ENCODE peak calls at places on chromosomes 1 and 21, in four cellular contexts. T is sigmoid colon, Y is HepG2, A is SK-N-SH. L is an unnamed sample.

GRCh38 chr1:56152635-56153034 is 426.7 kb downstream of the PLPP3 start:
- DNase-seq in T (no peak), Y (no peak), A (no peak), L (no peak)

GRCh38 chr1:958823-959729 is at the start of gene NOC2L:
- DNase-seq in T (peak; percentile 95), Y (peak; percentile 72), A (peak; percentile 95), L (peak; percentile 98)

GRCh38 chr1:30894508-30894973 is 14.0 kb downstream of the SDC3 start:
- DNase-seq in T (no peak), Y (no peak), A (no peak), L (no peak)

GRCh38 chr1:222243902-222244301 is 304.0 kb downstream of the HHIPL2 start:
- DNase-seq in T (no peak), Y (no peak), A (no peak), L (no peak)

GRCh38 chr1:59332221-59332620 is 35.3 kb downstream of the FGGY start:
- DNase-seq in T (no peak), Y (no peak), A (no peak), L (no peak)

GRCh38 chr1:234638832-234639799 is 29.1 kb upstream of the IRF2BP2 start:
- DNase-seq in T (no peak), Y (peak; percentile 98), A (no peak), L (no peak)

GRCh38 chr1:28865997-28866650 is 48.2 kb upstream of the EPB41 start:
- DNase-seq in T (no peak), Y (no peak), A (no peak), L (no peak)

GRCh38 chr21:34926784-34927548 is 122.1 kb downstream of the RUNX1 start:
- DNase-seq in T (no peak), Y (peak; percentile 72), A (no peak), L (no peak)

GRCh38 chr1:193270996-193271395 is 84.6 kb upstream of the B3GALT2 start:
- DNase-seq in T (no peak), Y (no peak), A (no peak), L (no peak)

GRCh38 chr1:56799605-56800398 is 19.4 kb downstream of the FYB2 start:
- DNase-seq in T (no peak), Y (no peak), A (no peak), L (no peak)

GRCh38 chr1:56149761-56150160 is 429.6 kb downstream of the PLPP3 start:
- DNase-seq in T (no peak), Y (no peak), A (no peak), L (no peak)

GRCh38 chr1:117076648-117077047 is 16.5 kb downstream of the TTF2 start:
- DNase-seq in T (no peak), Y (no peak), A (no peak), L (no peak)

GRCh38 chr1:31795801-31796621 is 19.8 kb downstream of the SPOCD1 start:
- DNase-seq in T (peak; percentile 61), Y (no peak), A (peak; percentile 61), L (peak; percentile 62)

GRCh38 chr1:246608616-246609376 is 42.5 kb downstream of the CNST start:
- DNase-seq in T (peak; percentile 82), Y (peak; percentile 70), A (peak; percentile 42), L (no peak)

GRCh38 chr1:89356658-89357400 is 7.0 kb upstream of the GBP6 start:
- DNase-seq in T (no peak), Y (peak; percentile 89), A (no peak), L (no peak)

GRCh38 chr1:70475023-70475422 is 64.0 kb downstream of the CTH start:
- DNase-seq in T (no peak), Y (no peak), A (no peak), L (no peak)

GRCh38 chr1:84020151-84020550 is 21.2 kb upstream of the TTLL7 start:
- DNase-seq in T (no peak), Y (no peak), A (no peak), L (no peak)

GRCh38 chr1:235024045-235024439 is 104.6 kb downstream of the TOMM20 start:
- DNase-seq in T (peak; percentile 2), Y (peak; percentile 61), A (no peak), L (no peak)

GRCh38 chr1:203217668-203218067 is 11.8 kb downstream of the CHIT1 start:
- DNase-seq in T (no peak), Y (no peak), A (no peak), L (no peak)

GRCh38 chr21:45811136-45811535 is 167.6 kb downstream of the PCBP3 start:
- DNase-seq in T (no peak), Y (no peak), A (no peak), L (no peak)

GRCh38 chr21:35323947-35324346 is 274.8 kb upstream of the RUNX1 start:
- DNase-seq in T (peak; percentile 96), Y (no peak), A (peak; percentile 54), L (no peak)

GRCh38 chr1:78101514-78101913 is 55.7 kb downstream of the GIPC2 start:
- DNase-seq in T (no peak), Y (peak; percentile 8), A (no peak), L (no peak)

GRCh38 chr1:21898326-21899155 is 38.6 kb downstream of the HSPG2 start:
- DNase-seq in T (no peak), Y (peak; percentile 26), A (no peak), L (no peak)

GRCh38 chr1:14653461-14653960 is 55.0 kb downstream of the KAZN start:
- DNase-seq in T (no peak), Y (no peak), A (no peak), L (no peak)

GRCh38 chr1:78831731-78832360 is 174.7 kb downstream of the ADGRL4 start:
- DNase-seq in T (no peak), Y (no peak), A (no peak), L (no peak)

GRCh38 chr1:241654641-241655040 is 2.6 kb downstream of the WDR64 start:
- DNase-seq in T (no peak), Y (no peak), A (no peak), L (no peak)

GRCh38 chr1:25037174-25038074 is 107.3 kb upstream of the RUNX3 start:
- DNase-seq in T (no peak), Y (peak; percentile 41), A (peak; percentile 78), L (peak; percentile 87)

GRCh38 chr1:82227696-82228095 is 427.0 kb downstream of the ADGRL2 start:
- DNase-seq in T (no peak), Y (no peak), A (no peak), L (no peak)

DNA sequence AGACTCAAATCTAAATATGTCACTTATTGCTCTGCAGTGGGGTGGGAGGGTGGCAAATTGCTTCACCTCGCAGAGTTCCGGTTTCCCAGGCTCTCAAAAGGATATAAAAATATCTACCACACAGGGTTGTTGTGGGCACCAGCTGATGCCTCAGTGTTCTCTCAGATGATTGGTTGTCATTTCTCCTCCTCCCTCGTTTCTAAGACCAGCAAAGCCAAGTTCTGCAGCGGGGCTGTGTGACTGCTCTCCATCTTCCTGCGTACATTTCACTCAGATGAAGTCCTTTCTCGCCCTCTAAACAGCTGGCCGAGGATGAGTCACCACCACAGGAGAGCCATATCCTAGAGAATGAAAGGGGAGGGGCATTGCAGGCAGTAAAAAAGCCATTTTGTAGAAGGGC is 35.0 kb upstream of the VWA5B1 start:
- DNase-seq in T (no peak), Y (no peak), A (no peak), L (no peak)
- H3K9me3 ChIP-seq in T (no peaks in the 10 kb centered on the region), Y (no peaks in the 10 kb centered on the region), A (no peaks in the 10 kb centered on the region), L (no peaks in the 10 kb centered on the region)

GRCh38 chr1:37634554-37635308 is at the start of gene RSPO1:
- DNase-seq in T (no peak), Y (no peak), A (peak; percentile 91), L (no peak)

GRCh38 chr1:37636435-37636834 is 1.7 kb upstream of the RSPO1 start:
- DNase-seq in T (no peak), Y (no peak), A (no peak), L (no peak)

GRCh38 chr1:37633040-37633949 is 1.4 kb downstream of the RSPO1 start:
- DNase-seq in T (no peak), Y (no peak), A (no peak), L (no peak)

GRCh38 chr1:37635309-37635902 is 714 bp upstream of the RSPO1 start:
- DNase-seq in T (no peak), Y (no peak), A (no peak), L (no peak)

GRCh38 chr1:37633950-37634553 is 640 bp downstream of the RSPO1 start:
- DNase-seq in T (no peak), Y (no peak), A (peak; percentile 70), L (no peak)
- H3K36me3 ChIP-seq in T (no peaks in the 10 kb centered on the region), Y (no peaks in the 10 kb centered on the region), A (no peaks in the 10 kb centered on the region), L (no peaks in the 10 kb centered on the region)

GRCh38 chr21:44443891-44444285 is 11.4 kb upstream of the LRRC3 start:
- DNase-seq in T (no peak), Y (no peak), A (no peak), L (peak; percentile 62)
- H3K9me3 ChIP-seq in T (no peaks in the 10 kb centered on the region), Y (no peaks in the 10 kb centered on the region), A (no peaks in the 10 kb centered on the region), L (no peaks in the 10 kb centered on the region)

GRCh38 chr1:16630661-16631247 is 17.4 kb upstream of the NBPF1 start:
- DNase-seq in T (peak; percentile 73), Y (no peak), A (peak; percentile 62), L (peak; percentile 83)

GRCh38 chr1:16631248-16632043 is 18.1 kb upstream of the NBPF1 start:
- DNase-seq in T (peak; percentile 84), Y (no peak), A (peak; percentile 42), L (peak; percentile 77)

GRCh38 chr1:16628361-16629111 is 15.2 kb upstream of the NBPF1 start:
- DNase-seq in T (peak; percentile 79), Y (no peak), A (peak; percentile 47), L (peak; percentile 83)

GRCh38 chr1:16621300-16621658 is 7.9 kb upstream of the NBPF1 start:
- DNase-seq in T (no peak), Y (no peak), A (no peak), L (no peak)

GRCh38 chr1:16625497-16626408 is 12.4 kb upstream of the NBPF1 start:
- DNase-seq in T (peak; percentile 78), Y (no peak), A (peak; percentile 53), L (peak; percentile 82)
- H3K36me3 ChIP-seq in T (peaks cover 44% of the 10 kb centered on the region), Y (peaks cover 80% of the 10 kb centered on the region), A (peaks cover 12% of the 10 kb centered on the region), L (peaks cover 86% of the 10 kb centered on the region)

GRCh38 chr1:152392909-152393308 is 21.2 kb downstream of the CRNN start:
- DNase-seq in T (no peak), Y (no peak), A (no peak), L (no peak)

GRCh38 chr1:152394151-152394550 is 19.9 kb downstream of the CRNN start:
- DNase-seq in T (no peak), Y (no peak), A (no peak), L (no peak)

GRCh38 chr1:152398812-152399698 is 15.0 kb downstream of the CRNN start:
- DNase-seq in T (no peak), Y (peak; percentile 25), A (no peak), L (no peak)

DNA sequence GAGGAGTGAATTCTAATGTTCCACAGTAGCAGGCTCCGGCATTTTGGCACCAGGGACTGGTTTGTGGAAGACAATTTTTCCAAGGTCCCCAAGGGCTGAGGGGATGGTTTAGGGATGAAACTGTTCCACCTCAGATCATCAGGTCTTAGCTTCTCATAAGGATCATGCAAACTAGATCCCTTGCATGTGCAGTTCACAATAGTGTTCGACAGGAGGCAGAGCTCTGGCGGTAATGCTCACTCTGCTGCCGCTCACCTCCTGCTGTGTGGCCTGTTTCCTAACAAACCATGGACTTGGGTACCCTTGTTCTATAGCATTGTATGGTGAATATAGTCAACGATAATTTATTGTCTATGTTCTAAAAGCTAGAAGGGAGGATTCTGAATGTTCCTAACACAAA is 16.6 kb downstream of the CRNN start:
- DNase-seq in T (no peak), Y (peak; percentile 4), A (no peak), L (no peak)
- H3K9me3 ChIP-seq in T (no peaks in the 10 kb centered on the region), Y (no peaks in the 10 kb centered on the region), A (no peaks in the 10 kb centered on the region), L (no peaks in the 10 kb centered on the region)

GRCh38 chr21:17813353-17813752 is 5.8 kb downstream of the C21orf91 start:
- DNase-seq in T (no peak), Y (no peak), A (no peak), L (no peak)
- H3K36me3 ChIP-seq in T (peaks cover under 1% of the 10 kb centered on the region), Y (peaks cover 16% of the 10 kb centered on the region), A (peaks cover 58% of the 10 kb centered on the region), L (no peaks in the 10 kb centered on the region)

GRCh38 chr1:159469921-159470595 is 30.5 kb downstream of the OR10J1 start:
- DNase-seq in T (no peak), Y (no peak), A (no peak), L (no peak)
- H3K9me3 ChIP-seq in T (no peaks in the 10 kb centered on the region), Y (peaks cover 87% of the 10 kb centered on the region), A (no peaks in the 10 kb centered on the region), L (no peaks in the 10 kb centered on the region)

L was measured in spleen.